ENCODE peak calls at places on chromosomes 12 and 14, in six cellular contexts. One of them, this sample, is unnamed.

GRCh38 chr12:47868552-47869031 is 36.2 kb downstream of the VDR start:
- DNase-seq in activated CD8-positive, alpha-beta T cell treated with anti-CD3 and anti-CD28 coated beads, Interleukin-2, amount 10 ng/mL, durations not matched to agents 7 days and 5 days: no peak
- DNase-seq in left ventricle myocardium superior: no peak
- DNase-seq in CD14-positive monocyte: no peak
- DNase-seq in DMS79 treated with DMSO at 0.1 percent for 48 hours: no peak
- DNase-seq in M059J: no peak
- DNase-seq in this sample: no peak

GRCh38 chr12:112964067-112964670 is 14.2 kb upstream of the OAS2 start:
- DNase-seq in activated CD8-positive, alpha-beta T cell treated with anti-CD3 and anti-CD28 coated beads, Interleukin-2, amount 10 ng/mL, durations not matched to agents 7 days and 5 days: no peak
- DNase-seq in left ventricle myocardium superior: no peak
- DNase-seq in CD14-positive monocyte: no peak
- DNase-seq in DMS79 treated with DMSO at 0.1 percent for 48 hours: no peak
- DNase-seq in M059J: no peak
- DNase-seq in this sample: no peak

GRCh38 chr12:117580718-117581062 is 219.3 kb upstream of the NOS1 start:
- DNase-seq in activated CD8-positive, alpha-beta T cell treated with anti-CD3 and anti-CD28 coated beads, Interleukin-2, amount 10 ng/mL, durations not matched to agents 7 days and 5 days: no peak
- DNase-seq in left ventricle myocardium superior: peak
- DNase-seq in CD14-positive monocyte: no peak
- DNase-seq in DMS79 treated with DMSO at 0.1 percent for 48 hours: no peak
- DNase-seq in M059J: peak
- DNase-seq in this sample: peak

GRCh38 chr12:114335607-114336006 is 70.3 kb downstream of the TBX5 start:
- DNase-seq in activated CD8-positive, alpha-beta T cell treated with anti-CD3 and anti-CD28 coated beads, Interleukin-2, amount 10 ng/mL, durations not matched to agents 7 days and 5 days: no peak
- DNase-seq in left ventricle myocardium superior: peak
- DNase-seq in CD14-positive monocyte: no peak
- DNase-seq in DMS79 treated with DMSO at 0.1 percent for 48 hours: peak
- DNase-seq in M059J: no peak
- DNase-seq in this sample: no peak

GRCh38 chr12:120367924-120368788 is 808 bp downstream of the MSI1 start:
- DNase-seq in activated CD8-positive, alpha-beta T cell treated with anti-CD3 and anti-CD28 coated beads, Interleukin-2, amount 10 ng/mL, durations not matched to agents 7 days and 5 days: no peak
- DNase-seq in left ventricle myocardium superior: peak
- DNase-seq in CD14-positive monocyte: no peak
- DNase-seq in DMS79 treated with DMSO at 0.1 percent for 48 hours: peak
- DNase-seq in M059J: no peak
- DNase-seq in this sample: no peak

GRCh38 chr14:71701990-71702389 is 230.2 kb upstream of the RGS6 start:
- DNase-seq in activated CD8-positive, alpha-beta T cell treated with anti-CD3 and anti-CD28 coated beads, Interleukin-2, amount 10 ng/mL, durations not matched to agents 7 days and 5 days: no peak
- DNase-seq in left ventricle myocardium superior: no peak
- DNase-seq in CD14-positive monocyte: no peak
- DNase-seq in DMS79 treated with DMSO at 0.1 percent for 48 hours: no peak
- DNase-seq in M059J: no peak
- DNase-seq in this sample: no peak

GRCh38 chr14:68757618-68758081 is 35.2 kb downstream of the ZFP36L1 start:
- DNase-seq in activated CD8-positive, alpha-beta T cell treated with anti-CD3 and anti-CD28 coated beads, Interleukin-2, amount 10 ng/mL, durations not matched to agents 7 days and 5 days: no peak
- DNase-seq in left ventricle myocardium superior: peak
- DNase-seq in CD14-positive monocyte: peak
- DNase-seq in DMS79 treated with DMSO at 0.1 percent for 48 hours: no peak
- DNase-seq in M059J: peak
- DNase-seq in this sample: peak

GRCh38 chr14:87869619-87870583 is 123.1 kb downstream of the GALC start:
- DNase-seq in activated CD8-positive, alpha-beta T cell treated with anti-CD3 and anti-CD28 coated beads, Interleukin-2, amount 10 ng/mL, durations not matched to agents 7 days and 5 days: no peak
- DNase-seq in left ventricle myocardium superior: no peak
- DNase-seq in CD14-positive monocyte: no peak
- DNase-seq in DMS79 treated with DMSO at 0.1 percent for 48 hours: no peak
- DNase-seq in M059J: peak
- DNase-seq in this sample: no peak

GRCh38 chr14:93122820-93123219 is 7.1 kb upstream of the ITPK1 start:
- DNase-seq in activated CD8-positive, alpha-beta T cell treated with anti-CD3 and anti-CD28 coated beads, Interleukin-2, amount 10 ng/mL, durations not matched to agents 7 days and 5 days: no peak
- DNase-seq in left ventricle myocardium superior: no peak
- DNase-seq in CD14-positive monocyte: no peak
- DNase-seq in DMS79 treated with DMSO at 0.1 percent for 48 hours: no peak
- DNase-seq in M059J: no peak
- DNase-seq in this sample: no peak

GRCh38 chr14:75084513-75084912 is 15.1 kb downstream of the ZC2HC1C start:
- DNase-seq in activated CD8-positive, alpha-beta T cell treated with anti-CD3 and anti-CD28 coated beads, Interleukin-2, amount 10 ng/mL, durations not matched to agents 7 days and 5 days: no peak
- DNase-seq in left ventricle myocardium superior: no peak
- DNase-seq in CD14-positive monocyte: no peak
- DNase-seq in DMS79 treated with DMSO at 0.1 percent for 48 hours: no peak
- DNase-seq in M059J: peak
- DNase-seq in this sample: no peak

GRCh38 chr12:28973491-28973890 is 175.6 kb upstream of the FAR2 start:
- DNase-seq in activated CD8-positive, alpha-beta T cell treated with anti-CD3 and anti-CD28 coated beads, Interleukin-2, amount 10 ng/mL, durations not matched to agents 7 days and 5 days: no peak
- DNase-seq in left ventricle myocardium superior: no peak
- DNase-seq in CD14-positive monocyte: no peak
- DNase-seq in DMS79 treated with DMSO at 0.1 percent for 48 hours: no peak
- DNase-seq in M059J: no peak
- DNase-seq in this sample: no peak

GRCh38 chr12:20268771-20269170 is 99.6 kb upstream of the PDE3A start:
- DNase-seq in activated CD8-positive, alpha-beta T cell treated with anti-CD3 and anti-CD28 coated beads, Interleukin-2, amount 10 ng/mL, durations not matched to agents 7 days and 5 days: no peak
- DNase-seq in left ventricle myocardium superior: no peak
- DNase-seq in CD14-positive monocyte: no peak
- DNase-seq in DMS79 treated with DMSO at 0.1 percent for 48 hours: no peak
- DNase-seq in M059J: no peak
- DNase-seq in this sample: no peak

GRCh38 chr12:107515446-107515958 is 170.1 kb upstream of the PWP1 start:
- DNase-seq in activated CD8-positive, alpha-beta T cell treated with anti-CD3 and anti-CD28 coated beads, Interleukin-2, amount 10 ng/mL, durations not matched to agents 7 days and 5 days: peak
- DNase-seq in left ventricle myocardium superior: peak
- DNase-seq in CD14-positive monocyte: peak
- DNase-seq in DMS79 treated with DMSO at 0.1 percent for 48 hours: peak
- DNase-seq in M059J: peak
- DNase-seq in this sample: no peak

This sample was measured in K562.